ENCODE peak calls at places on chromosome 6, in five cellular contexts. Z, V, J, T and F are unnamed samples.

GRCh38 chr6:33622456-33623431 is 1.6 kb downstream of the ITPR3 start:
- DNase-seq in J (peak), T (no peak), Z (no peak), V (peak), F (no peak)

GRCh38 chr6:170529839-170530520 is 23.1 kb downstream of the PSMB1 start:
- DNase-seq in Z (no peak), J (peak), T (peak), V (peak), F (peak)

GRCh38 chr6:105001906-105002305 is 45.0 kb downstream of the LIN28B start:
- DNase-seq in T (no peak), V (no peak), Z (no peak), J (no peak), F (no peak)

GRCh38 chr6:132218063-132218696 is 183.1 kb downstream of the MOXD1 start:
- DNase-seq in V (peak), T (no peak), Z (no peak), J (peak), F (peak)

GRCh38 chr6:110398778-110399177 is 16.6 kb downstream of the DDO start:
- DNase-seq in T (no peak), J (no peak), Z (no peak), V (peak), F (no peak)

GRCh38 chr6:128821116-128821515 is 61.8 kb upstream of the LAMA2 start:
- DNase-seq in Z (no peak), V (no peak), T (no peak), J (no peak), F (no peak)

GRCh38 chr6:109759098-109759855 is 68.2 kb downstream of the FIG4 start:
- DNase-seq in T (no peak), V (no peak), J (no peak), Z (no peak), F (no peak)

GRCh38 chr6:107321793-107322192 is 137.6 kb downstream of the PDSS2 start:
- DNase-seq in J (no peak), T (no peak), V (peak), Z (no peak), F (no peak)

GRCh38 chr6:141153563-141153962 is 979.2 kb upstream of the GJE1 start:
- DNase-seq in V (no peak), Z (no peak), J (no peak), T (no peak), F (no peak)

GRCh38 chr6:143673638-143674037 is 4.1 kb upstream of the PHACTR2 start:
- DNase-seq in T (no peak), J (peak), V (peak), Z (no peak), F (no peak)

GRCh38 chr6:110430236-110430635 is 14.9 kb upstream of the DDO start:
- DNase-seq in J (no peak), T (no peak), Z (no peak), V (no peak), F (no peak)

GRCh38 chr6:167200806-167201205 is 43.0 kb upstream of the GPR31 start:
- DNase-seq in T (no peak), V (no peak), Z (no peak), J (no peak), F (no peak)

GRCh38 chr6:51077967-51078518 is 259.4 kb downstream of the TFAP2B start:
- DNase-seq in V (no peak), J (no peak), T (no peak), Z (no peak), F (no peak)

GRCh38 chr6:152575621-152576150 is 61.5 kb downstream of the SYNE1 start:
- DNase-seq in Z (no peak), T (no peak), J (no peak), V (peak), F (no peak)

GRCh38 chr6:12467706-12468670 is 177.8 kb downstream of the EDN1 start:
- DNase-seq in J (no peak), V (no peak), Z (no peak), T (no peak), F (no peak)

GRCh38 chr6:63663147-63663877 is 27.7 kb downstream of the PHF3 start:
- DNase-seq in J (peak), T (no peak), V (peak), Z (no peak), F (peak)

GRCh38 chr6:79453558-79454042 is 83.6 kb downstream of the LCA5 start:
- DNase-seq in V (peak), T (no peak), Z (no peak), J (no peak), F (no peak)

GRCh38 chr6:138986578-138986977 is 1.5 kb downstream of the REPS1 start:
- DNase-seq in V (peak), Z (no peak), J (no peak), T (no peak), F (no peak)

GRCh38 chr6:23269436-23269835 is 700.1 kb downstream of the HDGFL1 start:
- DNase-seq in T (no peak), J (no peak), Z (no peak), V (peak), F (no peak)

GRCh38 chr6:97361286-97361685 is 78.3 kb upstream of the MMS22L start:
- DNase-seq in T (no peak), Z (no peak), J (no peak), V (peak), F (no peak)

GRCh38 chr6:139452176-139452876 is 77.9 kb upstream of the CITED2 start:
- DNase-seq in V (peak), Z (no peak), J (no peak), T (no peak), F (no peak)

GRCh38 chr6:148457137-148457842 is 114.7 kb downstream of the SASH1 start:
- DNase-seq in V (peak), Z (no peak), T (no peak), J (no peak), F (no peak)

GRCh38 chr6:82025271-82025670 is 222.3 kb downstream of the IBTK start:
- DNase-seq in Z (no peak), J (no peak), V (peak), T (no peak), F (no peak)

GRCh38 chr6:169022079-169022478 is 231.6 kb downstream of the THBS2 start:
- DNase-seq in Z (no peak), T (no peak), V (no peak), J (no peak), F (no peak)

GRCh38 chr6:72826744-72827438 is 205.0 kb downstream of the KCNQ5 start:
- DNase-seq in V (peak), T (no peak), Z (no peak), J (no peak), F (no peak)

GRCh38 chr6:125524356-125524755 is 222.6 kb upstream of the HDDC2 start:
- DNase-seq in J (no peak), V (no peak), Z (no peak), T (no peak), F (no peak)

GRCh38 chr6:119426619-119427018 is 77.1 kb upstream of the MAN1A1 start:
- DNase-seq in J (no peak), V (peak), T (no peak), Z (no peak), F (no peak)

GRCh38 chr6:42190784-42191183 is 4.0 kb downstream of the GUCA1B start:
- DNase-seq in Z (no peak), T (no peak), V (peak), J (peak), F (peak)

GRCh38 chr6:169590376-169590939 is 111.4 kb downstream of the WDR27 start:
- DNase-seq in T (no peak), J (no peak), Z (no peak), V (no peak), F (no peak)

GRCh38 chr6:119132211-119133004 is 53.9 kb upstream of the FAM184A start:
- DNase-seq in J (no peak), T (no peak), Z (no peak), V (peak), F (no peak)

GRCh38 chr6:5164092-5164491 is 79.0 kb downstream of the PPP1R3G start:
- DNase-seq in J (no peak), Z (no peak), T (no peak), V (no peak), F (no peak)

GRCh38 chr6:392441-393390 is 1.2 kb downstream of the IRF4 start:
- DNase-seq in J (no peak), Z (no peak), T (peak), V (peak), F (no peak)

GRCh38 chr6:156601156-156601820 is 175.9 kb upstream of the ARID1B start:
- DNase-seq in V (no peak), T (no peak), J (no peak), Z (no peak), F (no peak)

GRCh38 chr6:169411296-169411695 is 157.7 kb upstream of the THBS2 start:
- DNase-seq in V (no peak), T (no peak), J (no peak), Z (no peak), F (no peak)

GRCh38 chr6:68632620-68633195 is 2.4 kb upstream of the ADGRB3 start:
- DNase-seq in J (no peak), T (no peak), V (no peak), Z (no peak), F (no peak)

GRCh38 chr6:166772518-166772917 is 145.5 kb upstream of the RPS6KA2 start:
- DNase-seq in T (no peak), V (no peak), J (no peak), Z (no peak), F (no peak)

GRCh38 chr6:156807028-156807427 is 29.9 kb downstream of the ARID1B start:
- DNase-seq in V (no peak), J (no peak), T (no peak), Z (no peak), F (no peak)

GRCh38 chr6:44708208-44708607 is 320.7 kb downstream of the CDC5L start:
- DNase-seq in T (no peak), V (no peak), Z (no peak), J (no peak), F (no peak)
- H3K27ac ChIP-seq in T (no peak), V (no peak), Z (no peak), J (no peak), F (no peak)

GRCh38 chr6:3356824-3357420 is 98.2 kb downstream of the PSMG4 start:
- DNase-seq in Z (no peak), T (no peak), J (peak), V (peak), F (no peak)

GRCh38 chr6:3355358-3356055 is 96.8 kb downstream of the PSMG4 start:
- DNase-seq in Z (peak), V (peak), T (no peak), J (no peak), F (no peak)

GRCh38 chr6:3355011-3355357 is 96.2 kb downstream of the PSMG4 start:
- DNase-seq in Z (no peak), T (no peak), J (no peak), V (no peak), F (no peak)

GRCh38 chr6:3357669-3358068 is 98.9 kb downstream of the PSMG4 start:
- DNase-seq in V (no peak), J (no peak), T (no peak), Z (no peak), F (no peak)

DNA sequence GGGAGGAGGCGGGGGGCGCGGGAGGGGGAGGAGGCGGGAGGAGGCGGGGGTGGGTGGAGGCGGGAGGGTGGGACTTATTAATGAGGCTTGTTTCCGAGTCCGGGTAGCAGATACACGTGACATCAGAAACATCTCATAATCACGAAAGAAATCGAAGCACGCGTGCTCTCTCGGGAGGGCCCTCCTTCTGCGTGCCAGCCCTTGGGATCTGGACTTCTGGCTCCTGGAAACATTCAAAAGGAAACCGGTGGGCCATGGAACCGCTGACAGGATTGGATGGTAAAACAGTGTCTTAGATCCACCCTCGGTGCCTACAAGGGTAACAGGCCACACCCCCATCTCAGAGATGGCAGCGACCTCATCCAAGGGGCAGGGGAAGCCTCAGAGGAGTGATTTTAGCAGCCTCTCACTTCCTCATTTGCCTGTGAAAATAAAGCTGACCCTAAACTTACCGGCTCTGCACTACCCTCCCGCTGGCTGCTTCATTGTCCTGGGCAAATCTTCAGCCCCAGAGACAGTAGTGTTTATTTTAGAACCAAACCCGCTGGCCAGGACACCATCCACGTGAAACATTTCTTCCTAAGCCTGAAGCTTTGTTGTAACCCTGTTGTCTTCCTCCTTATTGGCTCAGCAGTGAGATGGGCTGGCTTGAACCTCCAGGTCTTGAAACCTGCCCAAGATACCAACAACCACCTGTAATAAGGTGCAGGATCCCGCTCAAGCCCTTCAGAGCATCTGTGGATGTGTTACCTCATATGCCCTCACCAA is 97.5 kb downstream of the PSMG4 start:
- DNase-seq in Z (peak), T (peak), V (peak), J (peak), F (no peak)
- H3K27ac ChIP-seq in Z (peak), T (peak), V (peak), J (peak), F (no peak)

DNA sequence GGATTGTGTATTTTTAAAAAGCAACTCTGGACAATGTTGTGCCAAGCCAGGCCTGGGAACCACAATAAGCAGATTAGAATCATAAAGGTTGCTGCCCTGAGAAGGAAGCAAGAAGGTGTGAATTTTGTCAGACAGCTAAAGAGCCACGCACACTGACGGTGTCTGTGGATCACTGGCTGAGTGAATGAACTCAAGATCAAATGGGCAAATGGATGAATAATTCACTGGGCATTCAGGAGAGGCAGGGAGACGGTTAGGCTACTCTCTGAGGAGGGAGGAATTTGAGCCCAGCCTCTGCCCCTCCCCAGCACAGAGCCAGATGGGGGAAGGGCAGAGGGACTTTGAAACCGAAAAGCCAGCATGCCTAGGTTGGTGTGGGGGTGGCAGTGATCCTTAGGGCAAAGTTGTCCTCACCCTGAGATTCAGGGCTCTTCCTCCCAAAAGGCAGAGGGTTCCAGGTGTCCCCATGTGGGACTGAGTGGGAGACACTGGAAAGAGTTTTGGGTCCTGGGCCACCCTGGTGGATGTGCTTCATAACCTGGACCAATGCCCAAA is 19.5 kb upstream of the SLC22A7 start:
- DNase-seq in Z (no peak), V (peak), J (no peak), T (no peak), F (no peak)
- H3K27ac ChIP-seq in Z (no peak), V (no peak), J (peak), T (no peak), F (no peak)

DNA sequence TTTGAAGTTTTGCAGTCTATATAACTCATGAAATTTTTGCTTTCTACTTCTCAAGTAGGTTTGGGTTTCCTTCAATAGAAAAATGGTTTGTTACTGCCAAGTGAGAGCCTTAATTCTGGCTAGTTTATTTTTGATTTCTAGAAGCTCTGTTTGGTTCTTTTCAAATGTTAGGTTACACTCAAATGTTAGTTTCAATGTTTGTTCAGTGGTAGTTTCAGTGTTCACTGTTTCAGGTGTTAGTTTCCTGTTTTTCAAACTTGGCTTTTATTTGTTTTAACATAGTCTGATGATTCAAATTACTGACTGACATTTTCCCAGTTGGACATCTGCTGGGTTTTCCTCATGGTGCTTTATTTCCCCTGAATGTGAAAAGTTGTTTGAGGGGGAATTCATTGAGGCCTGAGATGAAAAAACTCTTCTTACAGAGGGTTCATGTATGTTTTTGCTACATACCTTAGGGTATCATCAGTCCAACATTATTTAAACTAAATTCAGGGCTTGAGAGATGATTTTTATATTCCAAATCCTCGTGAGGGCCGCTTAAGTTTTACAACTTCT is 189.0 kb downstream of the JARID2 start:
- DNase-seq in J (no peak), T (no peak), Z (no peak), V (no peak), F (no peak)
- H3K27ac ChIP-seq in J (no peak), T (no peak), Z (no peak), V (no peak), F (no peak)

GRCh38 chr6:8084586-8084985 is 17.8 kb downstream of the EEF1E1 start:
- DNase-seq in Z (no peak), J (no peak), T (no peak), V (peak), F (no peak)
- H3K27ac ChIP-seq in Z (peak), J (peak), T (no peak), V (peak), F (no peak)

DNA sequence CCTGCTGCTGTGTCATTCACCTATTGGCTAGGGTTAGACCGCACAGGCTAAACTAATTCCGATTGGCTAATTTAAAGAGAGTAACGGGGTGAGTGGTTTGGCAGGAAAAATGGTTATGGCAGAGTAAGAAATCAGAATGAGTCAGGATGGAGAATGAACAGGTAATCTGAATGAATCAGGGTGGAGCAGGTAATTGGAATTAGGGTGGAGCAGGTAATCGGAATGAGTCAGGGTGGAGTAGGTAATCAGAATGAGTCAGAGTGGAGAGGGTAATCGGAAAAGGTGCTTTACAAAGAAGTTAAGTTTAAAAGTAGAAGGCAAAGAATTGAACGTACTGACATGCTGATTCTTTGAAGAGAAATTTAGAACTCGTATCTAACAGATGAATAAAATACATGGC is 11.7 kb downstream of the SLC35A1 start:
- DNase-seq in J (no peak), T (no peak), Z (no peak), V (no peak), F (no peak)
- H3K27ac ChIP-seq in J (peak), T (no peak), Z (no peak), V (no peak), F (no peak)

GRCh38 chr6:145241039-145241438 is 494.3 kb downstream of the EPM2A start:
- DNase-seq in Z (no peak), J (no peak), V (peak), T (no peak), F (peak)

GRCh38 chr6:145238787-145239186 is 496.5 kb downstream of the EPM2A start:
- DNase-seq in T (no peak), Z (no peak), J (no peak), V (no peak), F (no peak)

GRCh38 chr6:145233955-145234354 is 501.4 kb downstream of the EPM2A start:
- DNase-seq in V (no peak), T (no peak), J (no peak), Z (no peak), F (no peak)

GRCh38 chr6:145235207-145235606 is 500.1 kb downstream of the EPM2A start:
- DNase-seq in T (no peak), Z (no peak), J (no peak), V (no peak), F (no peak)
- H3K27ac ChIP-seq in T (no peak), Z (no peak), J (no peak), V (no peak), F (no peak)

DNA sequence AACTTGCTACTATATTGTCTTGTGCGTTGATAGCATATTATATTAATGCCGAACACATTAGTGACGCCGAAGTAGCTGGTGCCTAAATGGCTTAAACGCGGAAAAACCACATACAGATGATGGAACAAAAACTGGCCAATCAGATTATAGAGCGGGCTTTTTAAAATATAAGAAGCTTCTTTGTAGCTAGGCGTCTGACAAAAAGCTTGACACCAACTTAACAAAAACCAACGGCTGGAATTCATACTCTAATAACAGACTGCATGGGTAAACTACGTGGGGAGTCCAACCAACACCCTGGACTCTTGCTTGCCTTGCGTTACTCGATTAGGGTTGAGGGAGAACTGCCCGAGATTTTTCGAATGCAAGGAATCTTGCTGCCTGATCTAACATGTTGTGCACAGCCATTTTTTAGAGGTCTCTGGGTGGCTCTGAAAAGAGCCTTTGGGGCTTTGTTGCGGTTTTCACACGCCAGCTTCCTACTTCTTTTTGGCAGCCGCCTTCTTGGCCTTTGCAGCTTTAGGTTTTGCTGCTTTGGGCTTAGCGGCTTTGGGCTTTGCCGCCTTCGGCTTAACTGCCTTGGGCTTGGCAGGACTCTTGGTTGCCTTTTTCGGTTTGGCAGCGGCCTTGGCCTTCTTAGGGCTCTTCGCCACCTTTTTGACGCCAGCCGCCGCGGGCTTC is 45.7 kb downstream of the OR2B2 start:
- DNase-seq in T (peak), V (peak), J (peak), Z (no peak), F (no peak)
- H3K27ac ChIP-seq in T (peak), V (peak), J (peak), Z (peak), F (peak)